ENCODE peak calls at places on chromosomes 7 and 10, in six cellular contexts. One of them, this sample, is unnamed.
A peak's percentile ranks its signal among the peaks of the same experiment; 100 is the strongest.

GRCh38 chr10:88999629-89000028 is 9.0 kb downstream of the FAS start:
- DNase-seq in HCT116: no peak
- DNase-seq in fibroblast of lung: peak; percentile 75
- DNase-seq in IMR-90: peak; percentile 26
- DNase-seq in neural progenitor cell: no peak
- DNase-seq in PC-3: no peak
- DNase-seq in this sample: no peak

GRCh38 chr10:96259150-96259549 is 12.2 kb downstream of the BLNK start:
- DNase-seq in fibroblast of lung: no peak
- DNase-seq in neural progenitor cell: no peak
- DNase-seq in HCT116: no peak
- DNase-seq in PC-3: no peak
- DNase-seq in IMR-90: no peak
- DNase-seq in this sample: no peak

GRCh38 chr7:149751058-149751775 is 22.2 kb downstream of the ZNF467 start:
- DNase-seq in PC-3: no peak
- DNase-seq in HCT116: no peak
- DNase-seq in neural progenitor cell: no peak
- DNase-seq in IMR-90: no peak
- DNase-seq in fibroblast of lung: no peak
- DNase-seq in this sample: no peak

GRCh38 chr7:45192546-45193177 is 35.1 kb downstream of the RAMP3 start:
- DNase-seq in neural progenitor cell: no peak
- DNase-seq in HCT116: no peak
- DNase-seq in IMR-90: no peak
- DNase-seq in PC-3: no peak
- DNase-seq in fibroblast of lung: no peak
- DNase-seq in this sample: no peak

GRCh38 chr7:130891254-130892094 is 157.5 kb upstream of the KLF14 start:
- DNase-seq in IMR-90: peak; percentile 96
- DNase-seq in neural progenitor cell: no peak
- DNase-seq in HCT116: peak; percentile 88
- DNase-seq in fibroblast of lung: peak; percentile 98
- DNase-seq in PC-3: peak; percentile 90
- DNase-seq in this sample: no peak

GRCh38 chr7:66213637-66214036 is 8.5 kb downstream of the TPST1 start:
- DNase-seq in neural progenitor cell: no peak
- DNase-seq in HCT116: no peak
- DNase-seq in fibroblast of lung: no peak
- DNase-seq in IMR-90: peak; percentile 25
- DNase-seq in PC-3: no peak
- DNase-seq in this sample: no peak

GRCh38 chr7:142405122-142405765 is 147.4 kb upstream of the PRSS58 start:
- DNase-seq in neural progenitor cell: no peak
- DNase-seq in PC-3: no peak
- DNase-seq in HCT116: no peak
- DNase-seq in fibroblast of lung: no peak
- DNase-seq in IMR-90: peak; percentile 64
- DNase-seq in this sample: no peak

GRCh38 chr7:63040966-63041610 is 957.6 kb upstream of the ZNF722 start:
- DNase-seq in neural progenitor cell: no peak
- DNase-seq in PC-3: no peak
- DNase-seq in fibroblast of lung: no peak
- DNase-seq in HCT116: no peak
- DNase-seq in IMR-90: no peak
- DNase-seq in this sample: no peak

GRCh38 chr7:128167791-128168666 is 73.0 kb upstream of the LEP start:
- DNase-seq in IMR-90: no peak
- DNase-seq in PC-3: no peak
- DNase-seq in HCT116: no peak
- DNase-seq in neural progenitor cell: peak; percentile 40
- DNase-seq in fibroblast of lung: no peak
- DNase-seq in this sample: no peak

GRCh38 chr7:82699773-82700186 is 256.2 kb upstream of the CACNA2D1 start:
- DNase-seq in fibroblast of lung: peak; percentile 20
- DNase-seq in neural progenitor cell: no peak
- DNase-seq in PC-3: peak; percentile 96
- DNase-seq in HCT116: peak; percentile 83
- DNase-seq in IMR-90: peak; percentile 54
- DNase-seq in this sample: peak; percentile 35

GRCh38 chr10:126617208-126617607 is 53.3 kb downstream of the C10orf90 start:
- DNase-seq in neural progenitor cell: no peak
- DNase-seq in HCT116: no peak
- DNase-seq in PC-3: no peak
- DNase-seq in fibroblast of lung: no peak
- DNase-seq in IMR-90: no peak
- DNase-seq in this sample: no peak

GRCh38 chr10:435397-435796 is 254.1 kb downstream of the DIP2C start:
- DNase-seq in HCT116: no peak
- DNase-seq in IMR-90: no peak
- DNase-seq in fibroblast of lung: no peak
- DNase-seq in PC-3: no peak
- DNase-seq in neural progenitor cell: no peak
- DNase-seq in this sample: no peak

GRCh38 chr10:436013-436697 is 253.3 kb downstream of the DIP2C start:
- DNase-seq in neural progenitor cell: no peak
- DNase-seq in fibroblast of lung: no peak
- DNase-seq in PC-3: peak; percentile 79
- DNase-seq in IMR-90: no peak
- DNase-seq in HCT116: peak; percentile 78
- DNase-seq in this sample: no peak

GRCh38 chr10:437698-438490 is 251.6 kb downstream of the DIP2C start:
- DNase-seq in HCT116: no peak
- DNase-seq in neural progenitor cell: no peak
- DNase-seq in IMR-90: no peak
- DNase-seq in PC-3: no peak
- DNase-seq in fibroblast of lung: no peak
- DNase-seq in this sample: no peak

GRCh38 chr10:440127-440526 is 249.3 kb downstream of the DIP2C start:
- DNase-seq in HCT116: no peak
- DNase-seq in PC-3: no peak
- DNase-seq in neural progenitor cell: no peak
- DNase-seq in IMR-90: no peak
- DNase-seq in fibroblast of lung: no peak
- DNase-seq in this sample: no peak

DNA sequence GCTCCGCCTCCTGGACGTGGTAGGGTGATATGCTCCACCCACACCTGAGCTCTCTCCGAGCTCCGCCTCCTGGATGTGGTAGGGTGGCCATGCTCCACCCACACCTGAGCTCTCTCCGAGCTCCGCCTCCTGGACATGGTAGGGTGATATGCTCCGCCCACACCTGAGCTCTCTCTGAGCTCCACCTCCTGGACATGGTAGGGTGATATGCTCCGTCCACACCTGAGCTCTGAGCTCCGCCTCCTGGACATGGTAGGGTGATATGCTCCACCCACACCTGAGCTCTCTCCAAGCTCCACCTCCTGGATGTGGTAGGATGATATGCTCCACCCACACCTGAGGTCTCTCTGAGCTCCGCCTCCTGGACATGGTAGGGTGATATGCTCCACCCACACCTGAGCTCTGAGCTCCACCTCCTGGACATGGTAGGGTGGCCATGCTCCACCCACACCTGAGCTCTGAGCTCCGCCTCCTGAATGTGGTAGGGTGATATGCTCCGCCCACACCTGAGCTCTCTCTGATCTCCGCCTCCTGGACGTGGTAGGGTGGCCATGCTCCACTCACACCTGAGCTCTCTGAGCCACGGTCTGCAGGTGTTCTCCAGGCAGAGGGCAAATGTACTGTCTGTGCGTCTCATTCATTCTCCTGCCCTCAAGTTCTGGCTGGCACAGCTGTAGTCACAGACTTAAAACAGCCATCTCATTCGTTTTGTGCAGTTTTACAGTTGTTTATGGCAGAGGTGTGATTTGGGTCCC is 252.4 kb downstream of the DIP2C start:
- DNase-seq in neural progenitor cell: no peak
- DNase-seq in HCT116: peak; percentile 79
- DNase-seq in IMR-90: no peak
- DNase-seq in fibroblast of lung: no peak
- DNase-seq in PC-3: peak; percentile 80
- DNase-seq in this sample: no peak
- H3K27ac ChIP-seq in neural progenitor cell: no peak overlapping the region
- H3K27ac ChIP-seq in HCT116: peak overlapping the region; percentile 48
- H3K27ac ChIP-seq in IMR-90: no peak overlapping the region
- H3K27ac ChIP-seq in fibroblast of lung: no peak overlapping the region
- H3K27ac ChIP-seq in PC-3: no peak overlapping the region
- H3K27ac ChIP-seq in this sample: no peak overlapping the region

DNA sequence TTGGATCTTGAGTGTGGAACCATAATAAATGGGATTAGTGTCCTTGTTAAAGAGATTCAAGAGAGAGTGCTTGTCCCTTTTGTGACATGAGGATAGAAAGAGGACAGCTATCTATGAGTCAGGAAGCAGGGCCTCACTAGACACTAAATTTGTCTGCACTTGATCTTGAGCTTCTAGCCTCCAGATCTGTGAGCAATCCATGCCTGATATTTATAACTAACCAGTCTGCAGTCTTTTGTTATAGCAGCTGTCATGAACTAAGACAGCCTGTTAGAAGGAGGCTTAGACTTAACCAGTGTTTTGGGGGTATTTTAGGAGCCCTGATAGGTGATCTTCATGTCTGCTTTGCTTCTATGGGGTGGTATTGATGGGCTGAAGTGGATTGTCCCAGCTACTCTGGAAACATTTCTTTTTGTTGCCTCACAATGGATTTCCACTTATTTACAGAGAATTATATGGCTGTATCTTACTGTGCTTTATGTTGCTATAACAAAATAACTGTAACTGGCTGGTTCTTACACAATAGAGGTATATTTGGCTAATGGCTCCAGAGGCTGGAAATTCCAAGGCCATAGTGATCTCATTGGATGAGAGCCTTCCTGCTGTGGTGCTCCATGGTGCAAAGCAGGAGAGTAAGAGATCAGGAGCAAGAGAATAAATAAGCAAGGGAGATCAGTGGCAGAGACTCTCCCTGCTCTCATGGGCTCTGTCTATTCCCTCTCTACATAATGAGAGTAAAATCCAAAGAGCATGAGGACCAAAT is 23.4 kb upstream of the AKR1C3 start:
- DNase-seq in fibroblast of lung: peak; percentile 39
- DNase-seq in PC-3: no peak
- DNase-seq in HCT116: no peak
- DNase-seq in IMR-90: peak; percentile 30
- DNase-seq in neural progenitor cell: no peak
- DNase-seq in this sample: no peak
- H2AFZ ChIP-seq in fibroblast of lung: peak overlapping the region; percentile 74
- H2AFZ ChIP-seq in PC-3: peak overlapping the region; percentile 6
- H2AFZ ChIP-seq in HCT116: no peak overlapping the region
- H2AFZ ChIP-seq in IMR-90: no peak overlapping the region
- H2AFZ ChIP-seq in neural progenitor cell: peak overlapping the region; percentile 38
- H2AFZ ChIP-seq in this sample: peak overlapping the region; percentile 7

GRCh38 chr10:33273295-33274002 is 61.0 kb downstream of the NRP1 start:
- DNase-seq in neural progenitor cell: peak; percentile 28
- DNase-seq in fibroblast of lung: peak; percentile 99
- DNase-seq in PC-3: peak; percentile 100
- DNase-seq in IMR-90: peak; percentile 96
- DNase-seq in HCT116: no peak
- DNase-seq in this sample: peak; percentile 42

GRCh38 chr10:33277135-33277536 is 57.3 kb downstream of the NRP1 start:
- DNase-seq in neural progenitor cell: no peak
- DNase-seq in HCT116: no peak
- DNase-seq in PC-3: peak; percentile 83
- DNase-seq in fibroblast of lung: no peak
- DNase-seq in IMR-90: peak; percentile 47
- DNase-seq in this sample: no peak

GRCh38 chr10:33276282-33276923 is 58.1 kb downstream of the NRP1 start:
- DNase-seq in PC-3: peak; percentile 64
- DNase-seq in HCT116: no peak
- DNase-seq in IMR-90: no peak
- DNase-seq in neural progenitor cell: no peak
- DNase-seq in fibroblast of lung: no peak
- DNase-seq in this sample: no peak

GRCh38 chr10:33271969-33272583 is 62.4 kb downstream of the NRP1 start:
- DNase-seq in IMR-90: no peak
- DNase-seq in neural progenitor cell: no peak
- DNase-seq in HCT116: no peak
- DNase-seq in fibroblast of lung: no peak
- DNase-seq in PC-3: peak; percentile 86
- DNase-seq in this sample: no peak

GRCh38 chr10:33274096-33274785 is 60.2 kb downstream of the NRP1 start:
- DNase-seq in neural progenitor cell: peak; percentile 48
- DNase-seq in HCT116: no peak
- DNase-seq in IMR-90: no peak
- DNase-seq in PC-3: peak; percentile 77
- DNase-seq in fibroblast of lung: no peak
- DNase-seq in this sample: no peak
- H3K27ac ChIP-seq in neural progenitor cell: peak overlapping the region; percentile 43
- H3K27ac ChIP-seq in HCT116: no peak overlapping the region
- H3K27ac ChIP-seq in IMR-90: peak overlapping the region; percentile 65
- H3K27ac ChIP-seq in PC-3: peak overlapping the region; percentile 71
- H3K27ac ChIP-seq in fibroblast of lung: peak overlapping the region; percentile 93
- H3K27ac ChIP-seq in this sample: peak overlapping the region; percentile 62

DNA sequence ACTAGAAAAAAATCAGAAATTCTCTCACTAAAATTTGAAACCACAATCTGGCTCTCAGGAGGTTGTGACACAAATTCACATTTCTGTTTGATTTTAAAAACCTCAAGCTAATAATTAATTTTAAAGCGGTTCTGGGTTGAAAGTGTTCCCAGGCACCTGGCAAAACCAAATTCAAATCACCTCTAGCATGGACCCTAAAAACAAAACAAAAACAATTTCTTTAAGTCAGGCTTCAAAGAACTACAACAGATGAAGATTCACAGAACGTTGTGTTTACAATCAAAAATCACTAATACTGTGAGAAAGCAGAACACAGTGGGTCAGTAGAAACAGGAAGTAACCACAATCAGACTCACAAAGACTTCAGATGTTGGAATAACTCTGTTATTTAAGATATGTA is 7.2 kb upstream of the RELN start:
- DNase-seq in neural progenitor cell: no peak
- DNase-seq in IMR-90: no peak
- DNase-seq in HCT116: no peak
- DNase-seq in PC-3: no peak
- DNase-seq in fibroblast of lung: no peak
- DNase-seq in this sample: no peak
- H2AFZ ChIP-seq in neural progenitor cell: no peak overlapping the region
- H2AFZ ChIP-seq in IMR-90: no peak overlapping the region
- H2AFZ ChIP-seq in HCT116: no peak overlapping the region
- H2AFZ ChIP-seq in PC-3: no peak overlapping the region
- H2AFZ ChIP-seq in fibroblast of lung: no peak overlapping the region
- H2AFZ ChIP-seq in this sample: no peak overlapping the region

GRCh38 chr7:150974468-150975391 is 3.4 kb downstream of the KCNH2 start:
- DNase-seq in fibroblast of lung: peak; percentile 28
- DNase-seq in neural progenitor cell: peak; percentile 71
- DNase-seq in PC-3: peak; percentile 36
- DNase-seq in IMR-90: peak; percentile 25
- DNase-seq in HCT116: peak; percentile 43
- DNase-seq in this sample: peak; percentile 72

GRCh38 chr7:150972746-150973145 is 5.4 kb downstream of the KCNH2 start:
- DNase-seq in HCT116: no peak
- DNase-seq in neural progenitor cell: no peak
- DNase-seq in fibroblast of lung: no peak
- DNase-seq in PC-3: no peak
- DNase-seq in IMR-90: no peak
- DNase-seq in this sample: no peak

GRCh38 chr7:150972094-150972493 is 6.0 kb downstream of the KCNH2 start:
- DNase-seq in fibroblast of lung: peak; percentile 25
- DNase-seq in HCT116: no peak
- DNase-seq in PC-3: no peak
- DNase-seq in IMR-90: peak; percentile 44
- DNase-seq in neural progenitor cell: peak; percentile 47
- DNase-seq in this sample: no peak

GRCh38 chr7:150975536-150976285 is 2.4 kb downstream of the KCNH2 start:
- DNase-seq in fibroblast of lung: no peak
- DNase-seq in HCT116: no peak
- DNase-seq in IMR-90: no peak
- DNase-seq in neural progenitor cell: no peak
- DNase-seq in PC-3: no peak
- DNase-seq in this sample: no peak

GRCh38 chr7:150973571-150974451 is 4.3 kb downstream of the KCNH2 start:
- DNase-seq in fibroblast of lung: no peak
- DNase-seq in PC-3: no peak
- DNase-seq in IMR-90: no peak
- DNase-seq in HCT116: no peak
- DNase-seq in neural progenitor cell: no peak
- DNase-seq in this sample: no peak
- H3K27ac ChIP-seq in fibroblast of lung: no peak overlapping the region
- H3K27ac ChIP-seq in PC-3: no peak overlapping the region
- H3K27ac ChIP-seq in IMR-90: no peak overlapping the region
- H3K27ac ChIP-seq in HCT116: peak overlapping the region; percentile 40
- H3K27ac ChIP-seq in neural progenitor cell: no peak overlapping the region
- H3K27ac ChIP-seq in this sample: no peak overlapping the region

This sample was measured in hepatocyte.